ENCODE peak calls at places on chromosome 18, in ten cellular contexts. E is retina; P is HTR-8/SVneo; H is activated effector memory CD4-positive, alpha-beta T cell treated with Interleukin-2 at 50 U/mL for 16 hours; V is germinal center; Q is posterior cingulate gyrus; T is fibroblast of lung; K is mesenchymal stem cell; B is GM12892; J is immature natural killer cell. O is an unnamed sample.

GRCh38 chr18:51044928-51045587 is 15.0 kb downstream of the SMAD4 start:
- DNase-seq in T (no peak), J (no peak), P (peak), K (peak), E (no peak), V (no peak), Q (no peak), B (no peak), H (no peak), O (no peak)

GRCh38 chr18:49030138-49030537 is 79.4 kb upstream of the SMAD7 start:
- DNase-seq in V (no peak), E (no peak), T (no peak), J (no peak), Q (no peak), P (no peak), K (no peak), B (no peak), H (no peak), O (no peak)

GRCh38 chr18:13603304-13604019 is 122.9 kb downstream of the FAM210A start:
- DNase-seq in K (no peak), T (no peak), J (no peak), H (no peak), Q (peak), V (no peak), E (no peak), P (no peak), B (no peak), O (no peak)

GRCh38 chr18:13159579-13159978 is 59.0 kb upstream of the LDLRAD4 start:
- DNase-seq in Q (no peak), E (peak), B (no peak), J (peak), P (peak), T (peak), K (peak), H (no peak), V (peak), O (no peak)

GRCh38 chr18:58604301-58604700 is 24.6 kb downstream of the ALPK2 start:
- DNase-seq in P (no peak), H (no peak), V (no peak), Q (no peak), B (no peak), E (no peak), T (no peak), J (no peak), K (no peak), O (no peak)

GRCh38 chr18:27413495-27414401 is 228.6 kb upstream of the CHST9 start:
- DNase-seq in P (peak), Q (no peak), T (peak), B (no peak), H (no peak), V (no peak), E (no peak), K (peak), J (no peak), O (no peak)

GRCh38 chr18:13465476-13465875 is 246.9 kb downstream of the LDLRAD4 start:
- DNase-seq in P (no peak), T (no peak), J (peak), V (no peak), H (no peak), K (no peak), Q (peak), E (no peak), B (no peak), O (no peak)

GRCh38 chr18:58983260-58983659 is 118.6 kb downstream of the ZNF532 start:
- DNase-seq in Q (no peak), E (no peak), B (no peak), T (no peak), V (no peak), H (no peak), P (no peak), J (no peak), K (no peak), O (no peak)

GRCh38 chr18:50287028-50287440 is 458 bp downstream of the CXXC1 start:
- DNase-seq in H (no peak), K (no peak), Q (no peak), T (no peak), B (no peak), P (no peak), V (no peak), E (no peak), J (no peak), O (no peak)

GRCh38 chr18:9835112-9835755 is 50.5 kb upstream of the TXNDC2 start:
- DNase-seq in V (no peak), E (no peak), P (no peak), J (no peak), H (no peak), B (no peak), Q (no peak), T (no peak), K (no peak), O (no peak)

GRCh38 chr18:6648581-6648980 is 80.9 kb upstream of the ARHGAP28 start:
- DNase-seq in P (no peak), T (peak), B (no peak), Q (no peak), V (no peak), E (no peak), K (peak), H (no peak), J (no peak), O (no peak)

GRCh38 chr18:46336278-46337205 is 232.4 kb downstream of the HAUS1 start:
- DNase-seq in E (peak), K (no peak), H (no peak), Q (no peak), P (no peak), B (no peak), T (no peak), V (no peak), J (peak), O (no peak)

GRCh38 chr18:59419386-59419785 is 60.3 kb upstream of the LMAN1 start:
- DNase-seq in P (no peak), H (no peak), V (no peak), J (no peak), B (no peak), T (peak), K (peak), Q (no peak), E (no peak), O (no peak)

GRCh38 chr18:9758624-9759075 is 50.5 kb downstream of the RAB31 start:
- DNase-seq in B (no peak), T (no peak), J (no peak), H (no peak), Q (no peak), P (no peak), V (no peak), K (no peak), E (no peak), O (no peak)

GRCh38 chr18:13388586-13389490 is 170.3 kb downstream of the LDLRAD4 start:
- DNase-seq in Q (peak), P (no peak), J (no peak), B (no peak), H (no peak), V (no peak), E (no peak), K (no peak), T (no peak), O (no peak)

GRCh38 chr18:31789409-31789808 is 28.7 kb upstream of the SLC25A52 start:
- DNase-seq in J (no peak), Q (no peak), H (no peak), T (no peak), P (no peak), K (no peak), V (no peak), B (no peak), E (no peak), O (no peak)

GRCh38 chr18:10205136-10205535 is 249.3 kb upstream of the APCDD1 start:
- DNase-seq in P (no peak), E (no peak), H (no peak), J (no peak), V (no peak), T (no peak), K (no peak), B (no peak), Q (no peak), O (peak)

GRCh38 chr18:12990128-12990485 is 1.1 kb upstream of the CEP192 start:
- DNase-seq in V (no peak), K (peak), H (no peak), E (no peak), B (no peak), T (no peak), J (peak), P (no peak), Q (peak), O (no peak)

GRCh38 chr18:56447972-56448371 is 190.4 kb downstream of the TXNL1 start:
- DNase-seq in T (peak), H (no peak), E (no peak), J (no peak), B (no peak), V (no peak), Q (no peak), K (no peak), P (no peak), O (no peak)

GRCh38 chr18:59564516-59564915 is 132.7 kb downstream of the CCBE1 start:
- DNase-seq in V (no peak), K (no peak), Q (no peak), P (no peak), H (no peak), T (no peak), E (no peak), B (no peak), J (no peak), O (no peak)

GRCh38 chr18:21117385-21118135 is 5.9 kb upstream of the ROCK1 start:
- DNase-seq in P (no peak), H (no peak), K (peak), T (peak), J (no peak), B (no peak), V (no peak), E (no peak), Q (no peak), O (no peak)

GRCh38 chr18:47779381-47779780 is 151.1 kb downstream of the SMAD2 start:
- DNase-seq in E (no peak), H (no peak), V (no peak), T (no peak), P (no peak), Q (no peak), J (no peak), B (no peak), K (no peak), O (no peak)

GRCh38 chr18:70172225-70172624 is 33.3 kb downstream of the RTTN start:
- DNase-seq in E (no peak), H (no peak), T (peak), K (peak), Q (no peak), B (no peak), V (no peak), J (no peak), P (no peak), O (no peak)

GRCh38 chr18:28175930-28176673 is 828 bp downstream of the CDH2 start:
- DNase-seq in K (peak), B (peak), H (no peak), V (no peak), T (peak), P (peak), Q (peak), J (no peak), E (peak), O (peak)

GRCh38 chr18:5058768-5059539 is 138.1 kb downstream of the AKAIN1 start:
- DNase-seq in V (no peak), J (peak), E (no peak), Q (no peak), B (no peak), K (no peak), T (no peak), H (no peak), P (no peak), O (peak)

GRCh38 chr18:44518091-44518490 is 162.6 kb upstream of the SETBP1 start:
- DNase-seq in Q (no peak), V (no peak), T (peak), P (no peak), B (no peak), J (no peak), K (no peak), H (no peak), E (no peak), O (no peak)

GRCh38 chr18:60599267-60599666 is 226.7 kb upstream of the MC4R start:
- DNase-seq in H (no peak), K (no peak), B (no peak), E (no peak), T (no peak), Q (no peak), P (no peak), J (no peak), V (no peak), O (no peak)

GRCh38 chr18:63071566-63072175 is 247.9 kb downstream of the BCL2 start:
- DNase-seq in E (no peak), T (no peak), B (no peak), Q (no peak), V (no peak), H (no peak), J (no peak), P (no peak), K (no peak), O (no peak)

GRCh38 chr18:12552884-12553242 is 105.0 kb downstream of the SPIRE1 start:
- DNase-seq in B (no peak), Q (no peak), K (no peak), T (no peak), P (no peak), H (no peak), E (no peak), J (no peak), V (no peak), O (no peak)

GRCh38 chr18:13271512-13271911 is 53.0 kb downstream of the LDLRAD4 start:
- DNase-seq in P (no peak), K (no peak), T (no peak), J (no peak), Q (no peak), H (no peak), B (no peak), E (no peak), V (no peak), O (peak)

GRCh38 chr18:41719808-41720207 is 235.2 kb upstream of the PIK3C3 start:
- DNase-seq in T (no peak), B (no peak), Q (no peak), H (no peak), E (no peak), K (peak), J (no peak), P (no peak), V (no peak), O (no peak)

GRCh38 chr18:68494802-68495560 is 219.9 kb downstream of the TMX3 start:
- DNase-seq in B (no peak), E (no peak), V (no peak), Q (no peak), K (peak), T (peak), H (no peak), P (peak), J (no peak), O (no peak)

GRCh38 chr18:30093376-30093775 is 949.2 kb downstream of the DSC3 start:
- DNase-seq in J (no peak), T (no peak), K (no peak), V (no peak), Q (no peak), H (no peak), B (no peak), E (no peak), P (no peak), O (no peak)